ENCODE peak calls at places on chromosomes 5 and 9, in eight cellular contexts. N is right cardiac atrium; W is foreskin keratinocyte; K is K562; A is suprapubic skin; M is naive thymus-derived CD4-positive, alpha-beta T cell; Y is CD8-positive, alpha-beta T cell; F is aorta. V is an unnamed sample. For H3K4me1 and H3K27me3, the result is how much of the 10 kb centered on the place peaks cover.

GRCh38 chr5:172527559-172527958 is 73.2 kb upstream of the SH3PXD2B start:
- DNase-seq in N (no peak), W (no peak), K (no peak), A (no peak), M (no peak), Y (no peak), F (no peak), V (no peak)

GRCh38 chr5:69502375-69503143 is 10.0 kb downstream of the OCLN start:
- DNase-seq in N (no peak), W (peak), K (no peak), A (no peak), M (no peak), Y (no peak), F (no peak), V (no peak)

GRCh38 chr9:126219717-126220116 is 106.9 kb upstream of the MVB12B start:
- DNase-seq in N (no peak), W (no peak), K (no peak), A (no peak), M (no peak), Y (no peak), F (no peak), V (no peak)

GRCh38 chr9:121976751-121977150 is 116.4 kb downstream of the TTLL11 start:
- DNase-seq in N (no peak), W (no peak), K (no peak), A (no peak), M (no peak), Y (no peak), F (no peak), V (no peak)

GRCh38 chr9:34891386-34891785 is 66.7 kb upstream of the PHF24 start:
- DNase-seq in N (no peak), W (no peak), K (no peak), A (no peak), M (no peak), Y (no peak), F (no peak), V (no peak)

GRCh38 chr5:174354571-174354970 is 309.1 kb downstream of the NSG2 start:
- DNase-seq in N (no peak), W (no peak), K (no peak), A (no peak), M (no peak), Y (no peak), F (no peak), V (no peak)

GRCh38 chr9:94932647-94933415 is 206.3 kb downstream of the AOPEP start:
- DNase-seq in N (no peak), W (no peak), K (no peak), A (no peak), M (no peak), Y (no peak), F (no peak), V (no peak)

GRCh38 chr9:655875-656274 is 185.6 kb upstream of the DMRT1 start:
- DNase-seq in N (peak), W (no peak), K (no peak), A (peak), M (no peak), Y (no peak), F (peak), V (peak)

GRCh38 chr5:79076819-79077218 is 7.3 kb downstream of the BHMT2 start:
- DNase-seq in N (no peak), W (no peak), K (no peak), A (no peak), M (no peak), Y (no peak), F (no peak), V (no peak)

GRCh38 chr5:171162602-171163001 is 146.4 kb upstream of the TLX3 start:
- DNase-seq in N (no peak), W (no peak), K (peak), A (no peak), M (no peak), Y (no peak), F (no peak), V (no peak)

GRCh38 chr5:132446621-132447020 is 44.0 kb downstream of the IRF1 start:
- DNase-seq in N (peak), W (no peak), K (no peak), A (no peak), M (no peak), Y (no peak), F (no peak), V (peak)

GRCh38 chr5:143896981-143897380 is 85.0 kb downstream of the HMHB1 start:
- DNase-seq in N (no peak), W (no peak), K (no peak), A (no peak), M (no peak), Y (no peak), F (no peak), V (no peak)

GRCh38 chr9:89364664-89365531 is 46.6 kb downstream of the SECISBP2 start:
- DNase-seq in N (no peak), W (no peak), K (no peak), A (peak), M (no peak), Y (peak), F (peak), V (no peak)

GRCh38 chr5:136134653-136135052 is 2.0 kb downstream of the SMAD5 start:
- DNase-seq in N (no peak), W (no peak), K (no peak), A (no peak), M (no peak), Y (no peak), F (no peak), V (no peak)
- H3K27ac ChIP-seq in N (no peak), W (peak), K (no peak), A (peak), M (no peak), Y (no peak), F (no peak), V (no peak)

GRCh38 chr5:72252574-72253155 is 67.4 kb downstream of the MRPS27 start:
- DNase-seq in N (no peak), W (no peak), K (no peak), A (no peak), M (no peak), Y (no peak), F (no peak), V (no peak)

GRCh38 chr5:72252008-72252407 is 68.0 kb downstream of the MRPS27 start:
- DNase-seq in N (no peak), W (no peak), K (no peak), A (no peak), M (no peak), Y (no peak), F (no peak), V (no peak)

GRCh38 chr5:72248352-72249032 is 71.5 kb downstream of the MRPS27 start:
- DNase-seq in N (peak), W (no peak), K (peak), A (peak), M (no peak), Y (no peak), F (no peak), V (peak)

GRCh38 chr5:72255237-72255636 is 64.8 kb downstream of the MRPS27 start:
- DNase-seq in N (no peak), W (no peak), K (no peak), A (no peak), M (no peak), Y (no peak), F (no peak), V (no peak)

DNA sequence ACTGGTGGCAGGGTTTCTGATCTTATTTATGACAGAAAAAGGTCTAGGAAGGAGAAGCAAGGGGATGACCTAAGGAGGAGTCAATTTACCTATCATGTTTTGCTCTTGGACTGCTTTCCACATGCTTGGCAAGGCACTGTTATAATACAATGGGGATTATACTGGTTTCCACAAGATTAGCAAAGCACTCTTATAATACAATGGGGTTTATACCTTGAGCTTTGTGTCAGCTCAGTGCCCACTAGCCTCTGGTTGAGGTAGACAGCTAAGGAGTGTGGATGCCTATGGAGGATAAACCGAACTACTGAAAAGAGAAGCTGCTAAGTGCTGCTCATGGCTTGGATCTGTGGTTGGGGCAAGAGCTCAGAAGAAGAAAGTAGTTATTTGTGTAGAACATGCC is 68.7 kb downstream of the MRPS27 start:
- DNase-seq in N (no peak), W (no peak), K (no peak), A (no peak), M (no peak), Y (no peak), F (no peak), V (no peak)
- H3K4me1 ChIP-seq in N (under half), W (under half), K (under half), A (under half), M (under half), Y (under half), F (under half), V (under half)

DNA sequence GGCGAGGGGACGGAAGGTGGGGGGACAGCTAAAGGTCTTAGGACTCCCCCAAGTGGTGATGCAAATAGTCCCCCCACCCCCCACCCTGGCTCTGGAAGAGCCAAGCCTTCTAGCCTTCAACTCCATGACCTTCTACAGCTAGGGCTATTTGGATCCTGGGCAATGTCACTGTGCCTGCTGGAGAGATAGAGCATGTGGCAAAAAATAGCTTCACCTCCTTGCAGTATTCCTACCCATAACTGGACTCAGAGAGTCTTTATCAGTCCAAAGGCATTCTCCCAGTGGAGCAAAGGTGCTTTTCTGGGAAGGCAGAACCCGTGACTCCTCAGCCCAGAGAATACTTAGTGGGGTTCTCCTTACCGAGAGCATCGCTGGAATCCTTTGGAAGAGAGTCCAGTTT is 48.9 kb upstream of the PPARGC1B start:
- DNase-seq in N (no peak), W (no peak), K (no peak), A (no peak), M (no peak), Y (no peak), F (no peak), V (no peak)
- H3K27me3 ChIP-seq in N (under half), W (under half), K (under half), A (under half), M (under half), Y (under half), F (under half), V (under half)

DNA sequence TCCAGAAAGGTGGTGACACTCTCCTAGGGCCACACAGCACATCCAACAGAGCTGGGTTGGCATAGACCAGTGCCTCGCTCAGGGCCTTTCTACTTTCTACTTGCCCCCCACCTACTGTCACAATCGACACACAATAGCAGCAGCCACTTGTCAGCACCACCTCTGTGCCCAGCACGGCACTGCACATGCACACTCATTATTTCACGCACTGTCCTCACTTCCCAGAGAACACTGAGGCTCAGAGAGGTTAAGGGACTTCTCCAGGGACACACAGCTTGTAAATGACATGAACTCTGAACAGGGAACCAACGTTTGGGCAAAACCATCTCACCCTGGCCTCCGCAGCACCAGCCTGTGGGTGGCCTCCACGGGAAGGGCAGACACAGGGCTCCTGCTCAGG is 70.9 kb upstream of the STXBP1 start:
- DNase-seq in N (no peak), W (no peak), K (no peak), A (no peak), M (no peak), Y (no peak), F (no peak), V (no peak)
- H3K27ac ChIP-seq in N (no peak), W (peak), K (no peak), A (peak), M (no peak), Y (no peak), F (no peak), V (no peak)

GRCh38 chr5:56159521-56159947 is 73.6 kb downstream of the ANKRD55 start:
- DNase-seq in N (no peak), W (no peak), K (no peak), A (no peak), M (no peak), Y (no peak), F (no peak), V (no peak)
- H3K4me1 ChIP-seq in N (under half), W (under half), K (half or more), A (under half), M (half or more), Y (under half), F (under half), V (under half)

GRCh38 chr5:161409471-161409870 is 137.1 kb downstream of the GABRB2 start:
- DNase-seq in N (no peak), W (no peak), K (no peak), A (no peak), M (no peak), Y (no peak), F (no peak), V (no peak)

GRCh38 chr5:161414037-161414436 is 132.5 kb downstream of the GABRB2 start:
- DNase-seq in N (no peak), W (no peak), K (no peak), A (no peak), M (no peak), Y (no peak), F (no peak), V (no peak)

GRCh38 chr5:161412792-161413191 is 133.7 kb downstream of the GABRB2 start:
- DNase-seq in N (no peak), W (no peak), K (no peak), A (no peak), M (no peak), Y (no peak), F (no peak), V (no peak)

GRCh38 chr5:161411156-161411555 is 135.4 kb downstream of the GABRB2 start:
- DNase-seq in N (no peak), W (no peak), K (no peak), A (no peak), M (no peak), Y (no peak), F (no peak), V (no peak)

DNA sequence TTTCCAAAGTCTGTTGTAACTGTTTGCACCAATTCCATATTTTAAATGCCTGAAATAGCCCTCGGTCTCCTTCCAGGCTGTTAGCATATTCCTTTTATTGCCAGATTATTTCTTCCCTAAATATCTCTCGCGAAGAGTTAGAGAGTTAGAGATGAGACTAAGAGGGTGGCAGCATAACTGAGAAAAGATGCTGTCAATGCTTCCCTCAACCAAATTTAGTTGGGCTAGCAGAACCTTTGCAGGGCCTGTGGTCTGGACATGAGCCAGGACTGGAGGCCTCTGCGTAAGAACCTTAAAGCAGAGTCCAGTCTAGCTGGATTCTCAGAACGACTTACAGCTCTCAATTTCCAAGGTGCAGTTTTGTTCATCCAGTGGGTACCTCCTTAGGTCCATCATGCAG is 135.9 kb downstream of the GABRB2 start:
- DNase-seq in N (peak), W (no peak), K (no peak), A (no peak), M (no peak), Y (no peak), F (no peak), V (peak)
- H3K27me3 ChIP-seq in N (under half), W (under half), K (under half), A (under half), M (under half), Y (under half), F (under half), V (under half)

DNA sequence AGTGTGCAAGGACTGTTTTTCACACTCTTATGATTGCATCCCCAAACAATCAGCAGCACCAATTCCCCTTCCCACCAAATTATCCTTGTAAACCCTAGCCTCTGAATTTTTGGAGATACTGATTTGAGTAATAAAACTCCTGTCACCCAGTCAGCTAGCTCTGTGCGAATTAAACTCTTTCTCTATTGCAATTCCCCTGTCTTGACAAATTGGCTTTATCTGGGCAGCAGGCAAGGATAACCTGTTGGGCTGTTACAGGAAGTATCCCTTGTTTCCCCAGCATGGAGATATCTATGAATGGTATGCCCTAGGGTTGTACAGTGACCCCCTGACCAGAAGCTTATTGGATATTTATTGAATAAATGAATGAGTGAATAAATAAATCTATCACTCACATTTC is 80.8 kb downstream of the PTCD2 start:
- DNase-seq in N (no peak), W (no peak), K (no peak), A (no peak), M (no peak), Y (no peak), F (no peak), V (no peak)
- H3K27ac ChIP-seq in N (no peak), W (no peak), K (no peak), A (no peak), M (no peak), Y (no peak), F (no peak), V (no peak)

GRCh38 chr9:77807295-77807694 is 159.2 kb upstream of the GNA14 start:
- DNase-seq in N (no peak), W (peak), K (no peak), A (no peak), M (no peak), Y (no peak), F (no peak), V (no peak)
- H3K4me1 ChIP-seq in N (under half), W (under half), K (under half), A (under half), M (under half), Y (under half), F (under half), V (under half)

GRCh38 chr5:1998348-1998669 is 115.6 kb upstream of the IRX4 start:
- DNase-seq in N (no peak), W (no peak), K (no peak), A (no peak), M (no peak), Y (no peak), F (no peak), V (no peak)
- H3K27me3 ChIP-seq in N (under half), W (under half), K (under half), A (under half), M (under half), Y (under half), F (under half), V (under half)